ENCODE peak calls at places on chromosome 3, in four cellular contexts. Z is A549, Q is endothelial cell of umbilical vein, C is K562. X is an unnamed sample.

GRCh38 chr3:31124368-31124767 is 229.9 kb upstream of the GADL1 start:
- DNase-seq in Z (no peak), Q (no peak), C (no peak), X (no peak)

GRCh38 chr3:98945006-98945626 is 43.6 kb upstream of the DCBLD2 start:
- DNase-seq in Z (no peak), Q (peak; percentile 46), C (no peak), X (no peak)

GRCh38 chr3:115402651-115403050 is 220.7 kb upstream of the GAP43 start:
- DNase-seq in Z (no peak), Q (no peak), C (no peak), X (no peak)

GRCh38 chr3:69306239-69307185 is 79.4 kb downstream of the FRMD4B start:
- DNase-seq in Z (peak; percentile 27), Q (peak; percentile 85), C (peak; percentile 42), X (peak; percentile 72)

GRCh38 chr3:139117883-139118760 is 73.4 kb upstream of the PRR23C start:
- DNase-seq in Z (no peak), Q (no peak), C (no peak), X (no peak)

GRCh38 chr3:107241217-107241616 is 136.0 kb upstream of the CCDC54 start:
- DNase-seq in Z (peak; percentile 49), Q (no peak), C (peak; percentile 14), X (peak; percentile 15)

GRCh38 chr3:38348903-38349302 is 2.3 kb downstream of the XYLB start:
- DNase-seq in Z (no peak), Q (peak; percentile 15), C (no peak), X (peak; percentile 54)

GRCh38 chr3:52204337-52205073 is 6.5 kb downstream of the ALAS1 start:
- DNase-seq in Z (no peak), Q (no peak), C (no peak), X (peak; percentile 61)

GRCh38 chr3:129106866-129107565 is 14.6 kb downstream of the RAB43 start:
- DNase-seq in Z (no peak), Q (no peak), C (no peak), X (no peak)

GRCh38 chr3:16548721-16549120 is 35.2 kb upstream of the RFTN1 start:
- DNase-seq in Z (no peak), Q (no peak), C (no peak), X (no peak)

GRCh38 chr3:14691239-14691638 is 16.3 kb downstream of the C3orf20 start:
- DNase-seq in Z (no peak), Q (no peak), C (no peak), X (peak; percentile 15)

GRCh38 chr3:10672422-10672821 is 143.6 kb upstream of the SLC6A11 start:
- DNase-seq in Z (no peak), Q (no peak), C (no peak), X (no peak)

GRCh38 chr3:73546961-73547360 is 77.8 kb downstream of the PDZRN3 start:
- DNase-seq in Z (no peak), Q (no peak), C (no peak), X (no peak)

GRCh38 chr3:136883967-136884720 is 22.1 kb downstream of the NCK1 start:
- DNase-seq in Z (no peak), Q (no peak), C (no peak), X (no peak)

GRCh38 chr3:71423151-71423906 is 160.2 kb downstream of the FOXP1 start:
- DNase-seq in Z (peak; percentile 15), Q (peak; percentile 58), C (peak; percentile 68), X (no peak)

GRCh38 chr3:195868866-195869412 is 39.4 kb downstream of the TNK2 start:
- DNase-seq in Z (no peak), Q (no peak), C (no peak), X (no peak)

GRCh38 chr3:161913786-161914389 is 417.3 kb downstream of the OTOL1 start:
- DNase-seq in Z (no peak), Q (no peak), C (no peak), X (no peak)

GRCh38 chr3:193870376-193871092 is 265.4 kb upstream of the HES1 start:
- DNase-seq in Z (no peak), Q (no peak), C (no peak), X (no peak)

GRCh38 chr3:155233213-155233612 is 60.3 kb downstream of the STRIT1 start:
- DNase-seq in Z (no peak), Q (peak; percentile 14), C (peak; percentile 16), X (no peak)

GRCh38 chr3:24471480-24471879 is 23.2 kb downstream of the THRB start:
- DNase-seq in Z (no peak), Q (no peak), C (no peak), X (no peak)

GRCh38 chr3:69296995-69297394 is 88.9 kb downstream of the FRMD4B start:
- DNase-seq in Z (no peak), Q (no peak), C (no peak), X (no peak)

GRCh38 chr3:38925351-38925750 is 109.3 kb upstream of the SCN10A start:
- DNase-seq in Z (no peak), Q (no peak), C (no peak), X (no peak)

GRCh38 chr3:46107682-46108081 is 80.4 kb upstream of the XCR1 start:
- DNase-seq in Z (no peak), Q (no peak), C (no peak), X (no peak)

GRCh38 chr3:139300416-139300815 is 43.4 kb upstream of the MRPS22 start:
- DNase-seq in Z (no peak), Q (no peak), C (no peak), X (no peak)

GRCh38 chr3:150362515-150363302 is 45.4 kb upstream of the TSC22D2 start:
- DNase-seq in Z (no peak), Q (no peak), C (no peak), X (no peak)

GRCh38 chr3:103918336-103918735 is 1448.4 kb upstream of the ALCAM start:
- DNase-seq in Z (no peak), Q (no peak), C (no peak), X (no peak)

GRCh38 chr3:17258823-17259436 is 374.2 kb downstream of the PLCL2 start:
- DNase-seq in Z (peak; percentile 28), Q (peak; percentile 51), C (peak; percentile 41), X (peak; percentile 51)

GRCh38 chr3:181700168-181701087 is 11.3 kb upstream of the SOX2 start:
- DNase-seq in Z (peak; percentile 50), Q (peak; percentile 89), C (peak; percentile 72), X (peak; percentile 67)

GRCh38 chr3:155585384-155585783 is 159.5 kb downstream of the PLCH1 start:
- DNase-seq in Z (no peak), Q (no peak), C (no peak), X (no peak)

GRCh38 chr3:188294823-188295487 is 141.0 kb downstream of the LPP start:
- DNase-seq in Z (peak; percentile 50), Q (peak; percentile 95), C (no peak), X (no peak)

GRCh38 chr3:42486814-42487569 is 15.5 kb upstream of the VIPR1 start:
- DNase-seq in Z (no peak), Q (no peak), C (no peak), X (no peak)

GRCh38 chr3:38136272-38136806 is 588 bp downstream of the ACAA1 start:
- DNase-seq in Z (no peak), Q (no peak), C (peak; percentile 46), X (peak; percentile 59)

GRCh38 chr3:42876940-42877720 is 1.5 kb upstream of the CYP8B1 start:
- DNase-seq in Z (no peak), Q (no peak), C (no peak), X (no peak)

GRCh38 chr3:18425641-18426403 is 683 bp upstream of the SATB1 start:
- DNase-seq in Z (no peak), Q (peak; percentile 6), C (no peak), X (peak; percentile 70)

GRCh38 chr3:1195922-1196321 is 103.1 kb downstream of the CNTN6 start:
- DNase-seq in Z (no peak), Q (no peak), C (no peak), X (no peak)

GRCh38 chr3:178950676-178951075 is 120.9 kb downstream of the ZMAT3 start:
- DNase-seq in Z (no peak), Q (peak; percentile 75), C (no peak), X (no peak)

DNA sequence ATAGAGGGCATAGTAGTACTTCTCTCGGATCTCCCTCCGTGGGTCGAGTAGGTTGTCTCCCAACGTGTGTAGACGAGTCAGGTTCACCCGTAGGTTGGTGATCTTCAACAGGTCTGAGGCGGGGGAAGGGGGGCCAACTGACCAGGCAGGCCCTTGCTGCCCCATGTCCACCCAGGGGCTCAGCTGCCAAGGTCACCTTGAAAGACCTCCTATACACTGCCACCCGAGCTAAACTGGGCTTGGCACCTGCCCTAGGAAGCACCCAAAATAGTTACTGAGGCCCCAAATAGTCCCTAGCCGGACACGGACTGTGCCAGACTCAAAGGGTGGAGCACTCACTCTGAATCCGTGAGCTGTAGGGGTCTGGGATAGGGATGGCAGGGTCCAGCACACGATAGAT is 1.8 kb downstream of the LAMB2 start:
- DNase-seq in Z (no peak), Q (no peak), C (no peak), X (no peak)
- H3K4me3 ChIP-seq in Z (no peak overlapping the region), Q (no peak overlapping the region), C (no peak overlapping the region), X (no peak overlapping the region)

DNA sequence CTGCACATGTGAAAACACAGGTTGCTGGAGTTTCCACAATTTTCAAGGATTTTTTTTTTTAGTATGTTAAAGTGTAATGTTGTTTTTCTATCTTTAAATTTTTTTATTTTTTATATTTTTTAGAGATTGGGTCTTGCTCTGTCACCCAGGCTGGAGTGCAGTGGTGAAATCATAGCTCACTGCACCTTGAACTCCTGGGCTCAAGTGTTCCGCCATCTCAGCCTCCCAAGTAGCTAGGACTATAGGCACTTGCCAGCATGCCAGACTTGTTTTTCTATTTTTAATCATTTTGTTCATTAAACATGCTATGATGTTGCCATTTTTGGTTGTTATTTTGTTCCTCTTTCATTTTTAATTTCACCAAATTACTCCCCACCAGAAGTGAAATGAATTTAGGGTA is 16.7 kb upstream of the THUMPD3 start:
- DNase-seq in Z (no peak), Q (no peak), C (no peak), X (no peak)
- TF ChIP-seq MYC in Z (no peak), Q (no peak), C (no peak), X (no peak)

DNA sequence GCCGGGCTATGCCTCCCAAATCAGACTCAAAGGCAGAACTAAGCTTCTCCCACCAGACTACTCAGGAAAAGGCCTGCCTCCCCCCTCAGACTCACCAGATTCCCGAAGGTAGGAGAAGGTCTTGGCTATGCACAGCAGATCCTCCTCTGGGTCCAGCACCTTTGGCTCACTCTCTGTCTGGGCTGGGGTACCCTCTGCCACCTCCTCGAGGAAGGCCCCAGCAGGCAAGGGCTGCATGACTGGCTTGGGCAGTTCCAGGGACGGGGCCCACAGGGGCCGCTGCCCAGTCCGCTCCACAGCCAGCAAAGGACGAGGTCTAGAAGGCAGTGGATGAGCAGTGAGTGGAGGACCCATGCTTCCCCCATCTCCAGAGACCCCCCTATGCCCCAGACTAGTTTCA is 3.3 kb downstream of the CISH start:
- DNase-seq in Z (no peak), Q (no peak), C (no peak), X (no peak)
- H3K4me3 ChIP-seq in Z (no peak overlapping the region), Q (no peak overlapping the region), C (peak overlapping the region; percentile 87), X (no peak overlapping the region)

GRCh38 chr3:66991478-66991877 is 6.6 kb upstream of the KBTBD8 start:
- DNase-seq in Z (no peak), Q (peak; percentile 35), C (peak; percentile 46), X (peak; percentile 66)
- TF ChIP-seq MYC in Z (no peak), Q (no peak), C (no peak), X (no peak)